ENCODE peak calls at places on chromosomes 11 and 22, in seven cellular contexts. G is RPMI8226; F is NB4; W is NCI-H1417; V is activated T-helper 1 cell treated with anti-CD3 and anti-CD28 coated beads, Interleukin-12 subunit alpha, Interleukin-12 subunit beta, Interleukin-2, Interleukin-4 antibody, amounts not matched to agents 30 ng/mL and 10 ng/mL and 1 ng/mL, durations not matched to agents 14 hours and 24 hours and 36 hours; A is RWPE2; O is AG09319. K is an unnamed sample.

GRCh38 chr22:38305481-38306448 is 11.5 kb downstream of the CSNK1E start:
- DNase-seq in V (no peak), A (no peak), W (peak; percentile 15), F (peak; percentile 59), O (no peak), G (peak; percentile 85), K (no peak)

GRCh38 chr11:57426754-57427691 is at the start of gene SLC43A3:
- DNase-seq in F (peak; percentile 97), O (peak; percentile 69), G (peak; percentile 93), V (peak; percentile 60), A (no peak), W (no peak), K (peak; percentile 80)

GRCh38 chr11:79393362-79394043 is 47.3 kb downstream of the TENM4 start:
- DNase-seq in V (no peak), A (no peak), G (no peak), W (no peak), O (no peak), F (peak; percentile 24), K (no peak)

GRCh38 chr11:104343578-104343977 is 179.6 kb upstream of the PDGFD start:
- DNase-seq in W (peak; percentile 4), F (peak; percentile 18), V (no peak), A (no peak), O (no peak), G (peak; percentile 5), K (no peak)

GRCh38 chr11:69912911-69913451 is 93.8 kb upstream of the FGF3 start:
- DNase-seq in V (no peak), A (peak; percentile 53), W (no peak), G (peak; percentile 66), F (peak; percentile 40), O (no peak), K (no peak)

GRCh38 chr11:2301631-2302272 is at the start of the genes C11orf21 and TSPAN32:
- DNase-seq in A (no peak), V (peak; percentile 57), O (no peak), G (peak; percentile 64), F (peak; percentile 99), W (no peak), K (peak; percentile 54)

GRCh38 chr11:101407324-101407723 is 176.5 kb downstream of the TRPC6 start:
- DNase-seq in O (no peak), G (no peak), V (no peak), A (no peak), F (no peak), W (no peak), K (no peak)

GRCh38 chr11:10460611-10461275 is 5.7 kb downstream of the AMPD3 start:
- DNase-seq in O (no peak), W (no peak), V (no peak), F (no peak), A (no peak), G (peak; percentile 62), K (no peak)

GRCh38 chr11:2379471-2380174 is 2.5 kb downstream of the CD81 start:
- DNase-seq in W (no peak), F (no peak), G (no peak), V (no peak), A (no peak), O (no peak), K (no peak)

GRCh38 chr22:31818481-31819392 is 64.9 kb downstream of the DEPDC5 start:
- DNase-seq in A (no peak), W (no peak), O (peak; percentile 12), V (no peak), G (no peak), F (peak; percentile 5), K (no peak)

GRCh38 chr11:107472966-107473365 is 15.3 kb upstream of the CWF19L2 start:
- DNase-seq in O (no peak), G (no peak), W (no peak), F (no peak), A (no peak), V (no peak), K (no peak)

GRCh38 chr11:121844016-121844415 is 272.0 kb downstream of the BLID start:
- DNase-seq in V (no peak), W (no peak), O (no peak), F (peak; percentile 4), A (no peak), G (no peak), K (no peak)

GRCh38 chr22:20000246-20001081 is 16.2 kb downstream of the ARVCF start:
- DNase-seq in O (no peak), W (no peak), V (no peak), G (no peak), F (peak; percentile 23), A (no peak), K (no peak)

GRCh38 chr22:31436132-31436531 is 36.7 kb downstream of the DRG1 start:
- DNase-seq in O (peak; percentile 20), F (no peak), V (no peak), G (no peak), A (no peak), W (no peak), K (no peak)

GRCh38 chr11:79949574-79949973 is 508.7 kb upstream of the TENM4 start:
- DNase-seq in O (no peak), F (no peak), W (peak; percentile 37), G (no peak), V (no peak), A (no peak), K (no peak)

GRCh38 chr11:19605500-19606371 is 106.9 kb upstream of the NAV2 start:
- DNase-seq in F (no peak), O (peak; percentile 40), G (no peak), W (peak; percentile 58), V (no peak), A (no peak), K (no peak)

GRCh38 chr22:26894766-26895485 is 237.5 kb downstream of the MIAT start:
- DNase-seq in F (no peak), V (no peak), O (peak; percentile 84), W (no peak), A (no peak), G (no peak), K (peak; percentile 29)

GRCh38 chr11:61505640-61506155 is 2.9 kb upstream of the LRRC10B start:
- DNase-seq in V (no peak), O (no peak), W (no peak), F (no peak), A (no peak), G (no peak), K (no peak)

GRCh38 chr22:22023581-22024137 is 41.1 kb upstream of the TOP3B start:
- DNase-seq in A (no peak), W (no peak), V (no peak), G (no peak), F (no peak), O (no peak), K (no peak)

GRCh38 chr22:37328017-37328416 is 45.7 kb downstream of the CYTH4 start:
- DNase-seq in A (peak; percentile 87), G (no peak), F (no peak), V (no peak), O (no peak), W (no peak), K (no peak)

GRCh38 chr11:45025716-45026492 is 75.2 kb upstream of the TP53I11 start:
- DNase-seq in W (no peak), F (peak; percentile 43), A (no peak), O (no peak), G (peak; percentile 90), V (no peak), K (no peak)

GRCh38 chr11:64908766-64909165 is 8.2 kb downstream of the ATG2A start:
- DNase-seq in A (no peak), O (no peak), G (no peak), F (no peak), V (no peak), W (no peak), K (no peak)

GRCh38 chr11:34340653-34341052 is 17.2 kb downstream of the ABTB2 start:
- DNase-seq in V (no peak), G (no peak), A (no peak), O (no peak), F (no peak), W (no peak), K (no peak)

GRCh38 chr22:35480143-35480542 is 60.5 kb upstream of the RASD2 start:
- DNase-seq in W (peak; percentile 10), A (no peak), O (no peak), F (no peak), G (no peak), V (no peak), K (no peak)

GRCh38 chr11:64759131-64759721 is 548 bp downstream of the PYGM start:
- DNase-seq in F (no peak), G (no peak), W (no peak), A (peak; percentile 62), O (no peak), V (no peak), K (no peak)

GRCh38 chr11:78731008-78731407 is 156.3 kb upstream of the NARS2 start:
- DNase-seq in V (no peak), A (no peak), F (no peak), O (no peak), W (no peak), G (no peak), K (peak; percentile 36)

GRCh38 chr11:62456630-62457029 is 37.8 kb downstream of the SCGB1A1 start:
- DNase-seq in F (no peak), O (no peak), A (no peak), V (no peak), G (peak; percentile 68), W (peak; percentile 83), K (no peak)

GRCh38 chr22:31496007-31496734 is at the start of gene SFI1:
- DNase-seq in O (peak; percentile 65), V (peak; percentile 94), W (peak; percentile 88), G (peak; percentile 94), F (peak; percentile 93), A (peak; percentile 89), K (peak; percentile 93)

GRCh38 chr11:10619281-10619680 is 50.8 kb upstream of the LYVE1 start:
- DNase-seq in W (no peak), O (no peak), F (no peak), A (no peak), V (no peak), G (no peak), K (no peak)

GRCh38 chr22:38314140-38314991 is 2.9 kb downstream of the CSNK1E start:
- DNase-seq in W (no peak), O (no peak), A (no peak), F (no peak), G (peak; percentile 76), V (no peak), K (no peak)

K was measured in lung.